ENCODE peak calls at places on chromosomes 1 and 21, in four cellular contexts. V is astrocyte of the spinal cord, S is Calu3, M is GM12865. Z is an unnamed sample.

GRCh38 chr1:112536561-112536960 is 27.8 kb downstream of the WNT2B start:
- DNase-seq in V (no peak), M (no peak), S (no peak), Z (no peak)

GRCh38 chr1:147641695-147642592 is 28.4 kb downstream of the ACP6 start:
- DNase-seq in V (peak; percentile 47), S (peak; percentile 75), M (peak; percentile 65), Z (peak; percentile 59)

GRCh38 chr1:41889506-41890414 is 29.0 kb downstream of the HIVEP3 start:
- DNase-seq in S (no peak), M (no peak), V (no peak), Z (no peak)

GRCh38 chr1:79777481-79778219 is 771.1 kb upstream of the ADGRL4 start:
- DNase-seq in S (no peak), M (peak; percentile 61), V (no peak), Z (peak; percentile 24)

GRCh38 chr1:220391426-220391825 is 119.2 kb upstream of the RAB3GAP2 start:
- DNase-seq in S (no peak), M (no peak), V (no peak), Z (no peak)

GRCh38 chr21:41823166-41823565 is 56.0 kb downstream of the PRDM15 start:
- DNase-seq in V (no peak), S (no peak), M (no peak), Z (no peak)

GRCh38 chr1:232599178-232600041 is 30.5 kb downstream of the SIPA1L2 start:
- DNase-seq in S (no peak), V (no peak), M (no peak), Z (no peak)

GRCh38 chr1:182599339-182599738 is 4.8 kb downstream of the RGS16 start:
- DNase-seq in V (no peak), M (peak; percentile 43), S (peak; percentile 31), Z (no peak)

GRCh38 chr1:19354531-19354981 is 42.4 kb downstream of the SLC66A1 start:
- DNase-seq in S (no peak), M (no peak), V (no peak), Z (no peak)

GRCh38 chr1:110130113-110130591 is 17.9 kb downstream of the UBL4B start:
- DNase-seq in M (no peak), S (no peak), V (no peak), Z (no peak)

GRCh38 chr1:185441608-185442007 is 124.6 kb upstream of the IVNS1ABP start:
- DNase-seq in M (no peak), S (peak; percentile 63), V (peak; percentile 83), Z (no peak)

GRCh38 chr1:32398401-32398800 is 4.2 kb upstream of the BSDC1 start:
- DNase-seq in V (peak; percentile 6), S (no peak), M (no peak), Z (no peak)

GRCh38 chr1:233998926-233999325 is 94.5 kb downstream of the SLC35F3 start:
- DNase-seq in S (no peak), V (no peak), M (no peak), Z (no peak)

GRCh38 chr21:44700101-44701022 is 3.4 kb downstream of the KRTAP10-12 start:
- DNase-seq in S (no peak), V (no peak), M (no peak), Z (no peak)

GRCh38 chr1:15305366-15305765 is 58.3 kb downstream of the FHAD1 start:
- DNase-seq in S (no peak), V (peak; percentile 71), M (no peak), Z (no peak)

DNA sequence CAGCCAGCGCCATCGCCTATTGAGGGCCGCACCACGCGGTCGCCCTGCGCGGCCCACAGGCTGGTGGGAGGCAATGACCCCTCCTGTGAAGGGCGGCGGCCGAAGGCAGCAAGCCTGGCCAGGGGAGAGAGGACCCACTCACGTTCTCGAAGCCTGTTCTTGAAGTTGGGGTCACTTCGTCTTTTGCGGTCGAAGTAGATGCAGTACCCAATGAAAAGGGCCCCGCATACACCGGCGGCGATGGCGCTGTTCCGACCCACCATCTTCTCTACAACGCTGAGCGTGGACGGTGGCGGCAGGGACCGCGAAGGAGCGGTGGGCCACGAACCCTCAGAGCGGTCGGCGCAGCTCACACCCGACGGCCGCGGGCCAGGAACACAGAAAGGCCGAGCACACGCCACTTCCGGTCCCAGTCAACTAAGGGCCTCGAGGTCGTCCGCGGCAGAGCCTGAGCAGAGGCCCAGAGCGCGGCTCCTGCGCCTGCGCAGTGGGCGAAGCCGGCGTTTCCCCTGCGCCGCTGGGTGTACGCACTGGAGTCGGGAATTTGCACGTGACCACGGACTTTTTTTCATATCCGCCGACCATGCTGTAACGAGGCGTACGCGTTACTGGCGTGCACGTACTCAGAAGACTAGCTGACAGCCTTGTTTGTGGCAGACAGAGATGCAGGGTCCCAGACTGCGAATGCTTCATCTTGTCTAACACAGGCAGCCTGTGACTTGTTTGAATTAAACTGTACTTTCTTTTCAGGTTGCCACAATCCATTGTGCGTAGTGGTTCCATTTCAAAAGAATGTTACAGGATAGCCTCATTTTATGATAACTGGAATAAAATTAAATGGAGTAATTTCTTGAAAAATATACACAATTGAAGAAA is at the start of gene TOMM20:
- DNase-seq in M (peak; percentile 99), S (peak; percentile 98), V (peak; percentile 98), Z (peak; percentile 98)
- TF ChIP-seq CTCF in M (no peak), S (no peak), V (no peak), Z (no peak)

GRCh38 chr1:111204211-111204883 is 3.9 kb upstream of the DENND2D start:
- DNase-seq in S (peak; percentile 22), V (no peak), M (peak; percentile 96), Z (peak; percentile 79)
- TF ChIP-seq CTCF in S (no peak), V (no peak), M (no peak), Z (peak; percentile 28)

GRCh38 chr1:48808496-48808895 is 31.8 kb upstream of the BEND5 start:
- DNase-seq in S (no peak), V (no peak), M (no peak), Z (no peak)

GRCh38 chr1:48807599-48808260 is 31.0 kb upstream of the BEND5 start:
- DNase-seq in S (no peak), V (no peak), M (no peak), Z (no peak)

DNA sequence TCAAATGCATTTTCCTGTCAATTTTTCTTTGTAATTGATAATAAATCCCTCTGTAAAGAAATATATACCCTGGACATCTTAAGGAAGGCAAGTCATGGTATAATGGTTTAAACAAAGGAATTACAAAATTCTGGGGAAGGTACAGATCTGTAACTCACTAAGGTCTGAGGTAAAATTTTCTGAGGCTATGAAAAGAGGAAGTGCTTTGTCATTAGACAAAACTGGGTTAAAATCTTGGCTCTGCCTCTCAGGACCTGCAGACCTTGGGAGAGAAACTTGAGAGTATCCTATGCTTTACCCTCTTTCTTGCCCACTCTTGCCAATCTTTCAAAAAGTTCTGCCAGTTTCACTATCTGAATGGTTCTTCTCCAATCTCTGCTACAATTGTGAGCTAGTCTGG is 26.8 kb upstream of the BEND5 start:
- DNase-seq in M (no peak), V (no peak), S (no peak), Z (no peak)
- TF ChIP-seq CTCF in M (no peak), V (no peak), S (no peak), Z (no peak)

DNA sequence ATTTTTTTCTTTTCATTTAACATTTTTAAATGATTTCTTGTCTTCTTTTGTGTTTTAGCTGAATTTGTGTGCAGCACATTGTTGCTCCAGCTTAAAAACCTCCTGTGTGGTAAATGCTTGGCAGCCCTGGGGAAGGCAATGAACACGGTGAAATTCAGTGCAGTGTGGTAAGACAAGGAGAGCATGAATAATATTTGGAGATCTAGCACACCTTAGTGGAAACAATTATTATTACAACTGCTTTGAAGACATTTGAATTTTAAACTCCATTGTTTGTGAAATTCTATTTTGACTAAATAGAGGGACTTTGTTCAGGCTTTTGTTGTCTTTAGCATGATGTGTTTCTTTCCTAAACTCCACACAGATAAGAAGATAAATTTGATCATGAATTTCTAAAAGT is 242.6 kb upstream of the CXADR start:
- DNase-seq in M (no peak), S (no peak), V (peak; percentile 74), Z (peak; percentile 4)
- TF ChIP-seq CTCF in M (no peak), S (peak; percentile 13), V (no peak), Z (no peak)

GRCh38 chr1:212315907-212316306 is 30.7 kb downstream of the PPP2R5A start:
- DNase-seq in M (peak; percentile 45), V (peak; percentile 36), S (peak; percentile 41), Z (peak; percentile 18)
- TF ChIP-seq CTCF in M (no peak), V (peak; percentile 43), S (peak; percentile 33), Z (peak; percentile 10)

GRCh38 chr21:43355925-43356289 is 71.0 kb downstream of the SIK1 start:
- DNase-seq in M (peak; percentile 81), V (no peak), S (peak; percentile 28), Z (peak; percentile 64)
- TF ChIP-seq CTCF in M (peak; percentile 66), V (no peak), S (no peak), Z (no peak)

Z was measured in GM13976.